ENCODE peak calls at places on chromosomes 5 and 9, in eight cellular contexts. B, V, I, A, H, C, T and O are unnamed samples.

GRCh38 chr9:130237071-130237470 is 28.5 kb upstream of the HMCN2 start:
- DNase-seq in B (peak), V (no peak), I (no peak), A (no peak), H (no peak), C (no peak), T (no peak), O (no peak)

GRCh38 chr5:111310713-111311620 is 86.8 kb downstream of the CAMK4 start:
- DNase-seq in B (no peak), V (no peak), I (no peak), A (no peak), H (no peak), C (peak), T (no peak), O (no peak)

GRCh38 chr5:143037708-143038107 is 267.5 kb downstream of the ARHGAP26 start:
- DNase-seq in B (no peak), V (no peak), I (no peak), A (no peak), H (no peak), C (no peak), T (no peak), O (no peak)

GRCh38 chr5:109655841-109656240 is 33.9 kb upstream of the MAN2A1 start:
- DNase-seq in B (peak), V (no peak), I (no peak), A (no peak), H (no peak), C (no peak), T (no peak), O (no peak)

GRCh38 chr5:54742417-54742889 is 224.9 kb downstream of the SNX18 start:
- DNase-seq in B (peak), V (peak), I (no peak), A (no peak), H (peak), C (no peak), T (no peak), O (no peak)

GRCh38 chr5:45793638-45794532 is 97.7 kb upstream of the HCN1 start:
- DNase-seq in B (no peak), V (no peak), I (no peak), A (no peak), H (no peak), C (no peak), T (no peak), O (no peak)

GRCh38 chr5:45694255-45694834 is 1.8 kb downstream of the HCN1 start:
- DNase-seq in B (peak), V (peak), I (no peak), A (no peak), H (peak), C (no peak), T (no peak), O (no peak)

GRCh38 chr5:154521756-154522155 is 43.7 kb upstream of the HAND1 start:
- DNase-seq in B (no peak), V (peak), I (no peak), A (no peak), H (peak), C (no peak), T (no peak), O (no peak)

GRCh38 chr9:113993838-113994540 is 84.1 kb downstream of the AMBP start:
- DNase-seq in B (peak), V (no peak), I (peak), A (peak), H (no peak), C (no peak), T (peak), O (no peak)

GRCh38 chr5:181188700-181189362 is 16.2 kb downstream of the TRIM7 start:
- DNase-seq in B (peak), V (peak), I (no peak), A (no peak), H (peak), C (no peak), T (peak), O (no peak)

GRCh38 chr9:7451062-7451461 is 348.5 kb downstream of the DMAC1 start:
- DNase-seq in B (no peak), V (no peak), I (no peak), A (no peak), H (no peak), C (no peak), T (no peak), O (no peak)

GRCh38 chr5:157328277-157328912 is 62.5 kb downstream of the CYFIP2 start:
- DNase-seq in B (peak), V (peak), I (peak), A (peak), H (peak), C (peak), T (peak), O (no peak)

GRCh38 chr9:99677281-99677680 is 144.4 kb upstream of the NR4A3 start:
- DNase-seq in B (peak), V (no peak), I (no peak), A (peak), H (no peak), C (no peak), T (no peak), O (no peak)

GRCh38 chr9:98500337-98500919 is 208.3 kb downstream of the GABBR2 start:
- DNase-seq in B (no peak), V (no peak), I (no peak), A (no peak), H (no peak), C (no peak), T (no peak), O (no peak)

GRCh38 chr9:2085719-2086515 is 70.8 kb downstream of the SMARCA2 start:
- DNase-seq in B (peak), V (no peak), I (no peak), A (no peak), H (no peak), C (no peak), T (no peak), O (no peak)

GRCh38 chr9:38622083-38622674 is 1.8 kb upstream of the ANKRD18A start:
- DNase-seq in B (no peak), V (peak), I (peak), A (no peak), H (peak), C (no peak), T (peak), O (peak)

GRCh38 chr9:37030591-37030939 is 3.5 kb downstream of the PAX5 start:
- DNase-seq in B (no peak), V (peak), I (no peak), A (no peak), H (peak), C (no peak), T (no peak), O (no peak)

GRCh38 chr5:6581090-6581489 is 51.8 kb downstream of the NSUN2 start:
- DNase-seq in B (no peak), V (no peak), I (no peak), A (no peak), H (no peak), C (no peak), T (no peak), O (no peak)

GRCh38 chr5:133108481-133108921 is 56.7 kb downstream of the HSPA4 start:
- DNase-seq in B (no peak), V (no peak), I (no peak), A (no peak), H (no peak), C (no peak), T (no peak), O (no peak)

GRCh38 chr5:149018909-149019443 is 43.9 kb downstream of the SH3TC2 start:
- DNase-seq in B (peak), V (no peak), I (no peak), A (no peak), H (no peak), C (no peak), T (no peak), O (no peak)

GRCh38 chr9:136611606-136612005 is 51.1 kb upstream of the EGFL7 start:
- DNase-seq in B (no peak), V (no peak), I (no peak), A (no peak), H (no peak), C (no peak), T (no peak), O (no peak)

GRCh38 chr9:133114886-133115603 is 6.0 kb downstream of the RALGDS start:
- DNase-seq in B (no peak), V (no peak), I (no peak), A (no peak), H (no peak), C (no peak), T (no peak), O (no peak)

GRCh38 chr5:3187846-3188425 is 407.7 kb upstream of the IRX1 start:
- DNase-seq in B (no peak), V (no peak), I (no peak), A (no peak), H (no peak), C (peak), T (no peak), O (no peak)

GRCh38 chr5:154312571-154312970 is 122.0 kb downstream of the GALNT10 start:
- DNase-seq in B (peak), V (no peak), I (no peak), A (no peak), H (no peak), C (no peak), T (no peak), O (no peak)

GRCh38 chr9:107142896-107143603 is 140.0 kb upstream of the RAD23B start:
- DNase-seq in B (peak), V (no peak), I (no peak), A (peak), H (no peak), C (no peak), T (no peak), O (no peak)

GRCh38 chr5:135461752-135462151 is 9.6 kb upstream of the TIFAB start:
- DNase-seq in B (no peak), V (no peak), I (no peak), A (no peak), H (no peak), C (no peak), T (no peak), O (no peak)

GRCh38 chr5:81081461-81081835 is 121.3 kb downstream of the RASGRF2 start:
- DNase-seq in B (no peak), V (no peak), I (peak), A (peak), H (no peak), C (no peak), T (no peak), O (no peak)

GRCh38 chr9:33153001-33153400 is 14.1 kb downstream of the B4GALT1 start:
- DNase-seq in B (no peak), V (no peak), I (no peak), A (no peak), H (no peak), C (no peak), T (no peak), O (no peak)

GRCh38 chr9:19490269-19490668 is 81.5 kb downstream of the ACER2 start:
- DNase-seq in B (no peak), V (no peak), I (no peak), A (no peak), H (no peak), C (no peak), T (no peak), O (no peak)

GRCh38 chr5:143201589-143201988 is 201.9 kb downstream of the NR3C1 start:
- DNase-seq in B (peak), V (no peak), I (no peak), A (no peak), H (no peak), C (no peak), T (no peak), O (no peak)

GRCh38 chr9:130039504-130040147 is 3.4 kb downstream of the FNBP1 start:
- DNase-seq in B (no peak), V (peak), I (no peak), A (no peak), H (peak), C (no peak), T (no peak), O (no peak)

GRCh38 chr5:45696206-45696836 is at the start of gene HCN1:
- DNase-seq in B (peak), V (peak), I (peak), A (peak), H (peak), C (peak), T (peak), O (peak)

GRCh38 chr5:179410291-179411160 is 65.3 kb upstream of the ADAMTS2 start:
- DNase-seq in B (no peak), V (no peak), I (no peak), A (no peak), H (no peak), C (no peak), T (no peak), O (no peak)

GRCh38 chr9:6632516-6633328 is 12.8 kb downstream of the GLDC start:
- DNase-seq in B (no peak), V (no peak), I (no peak), A (no peak), H (peak), C (no peak), T (no peak), O (no peak)

GRCh38 chr5:82274343-82275266 is 3.5 kb downstream of the RPS23 start:
- DNase-seq in B (no peak), V (no peak), I (no peak), A (no peak), H (peak), C (no peak), T (no peak), O (no peak)

GRCh38 chr5:151092750-151093149 is 11.9 kb upstream of the TNIP1 start:
- DNase-seq in B (peak), V (no peak), I (no peak), A (peak), H (no peak), C (no peak), T (no peak), O (no peak)